ENCODE peak calls at places on chromosomes 2 and 18, in five cellular contexts. Y, V, A, X and G are unnamed samples.

GRCh38 chr2:25241452-25241851 is 73.1 kb upstream of the POMC start:
- DNase-seq in Y (no peak), V (no peak), A (no peak), X (no peak), G (no peak)

GRCh38 chr18:35134190-35134730 is 93.0 kb downstream of the MAPRE2 start:
- DNase-seq in Y (no peak), V (no peak), A (no peak), X (no peak), G (no peak)

GRCh38 chr2:110888401-110888800 is 156.0 kb downstream of the ACOXL start:
- DNase-seq in Y (no peak), V (no peak), A (no peak), X (no peak), G (no peak)

GRCh38 chr2:167726788-167727187 is 520.6 kb downstream of the STK39 start:
- DNase-seq in Y (no peak), V (no peak), A (no peak), X (no peak), G (no peak)

GRCh38 chr2:6787376-6787775 is 78.3 kb downstream of the CMPK2 start:
- DNase-seq in Y (no peak), V (no peak), A (no peak), X (no peak), G (no peak)

GRCh38 chr18:34219651-34220050 is 5.1 kb downstream of the NOL4 start:
- DNase-seq in Y (no peak), V (no peak), A (no peak), X (no peak), G (no peak)

GRCh38 chr2:175143191-175143590 is 24.8 kb downstream of the ATF2 start:
- DNase-seq in Y (no peak), V (no peak), A (no peak), X (no peak), G (no peak)

GRCh38 chr2:44170337-44170736 is 1.7 kb downstream of the PPM1B start:
- DNase-seq in Y (no peak), V (no peak), A (no peak), X (no peak), G (no peak)

GRCh38 chr2:176556383-176556782 is 287.1 kb downstream of the MTX2 start:
- DNase-seq in Y (no peak), V (no peak), A (no peak), X (no peak), G (no peak)

GRCh38 chr2:46360303-46360702 is 63.1 kb downstream of the EPAS1 start:
- DNase-seq in Y (no peak), V (no peak), A (no peak), X (no peak), G (no peak)

GRCh38 chr2:36516136-36516870 is 81.7 kb downstream of the FEZ2 start:
- DNase-seq in Y (no peak), V (no peak), A (no peak), X (no peak), G (no peak)

GRCh38 chr2:137508739-137509384 is 455.4 kb upstream of the HNMT start:
- DNase-seq in Y (no peak), V (no peak), A (no peak), X (no peak), G (no peak)

GRCh38 chr2:71457123-71457958 is 4.0 kb downstream of the DYSF start:
- DNase-seq in Y (no peak), V (no peak), A (no peak), X (no peak), G (no peak)

GRCh38 chr2:240156435-240157146 is 16.1 kb upstream of the OTOS start:
- DNase-seq in Y (no peak), V (no peak), A (no peak), X (no peak), G (no peak)

GRCh38 chr2:109386004-109386695 is 227.6 kb downstream of the SEPTIN10 start:
- DNase-seq in Y (no peak), V (no peak), A (no peak), X (no peak), G (no peak)

GRCh38 chr2:172655838-172656573 is 79.6 kb upstream of the RAPGEF4 start:
- DNase-seq in Y (no peak), V (no peak), A (no peak), X (no peak), G (no peak)

GRCh38 chr2:232389327-232389726 is 10.8 kb downstream of the ALPP start:
- DNase-seq in Y (no peak), V (no peak), A (no peak), X (no peak), G (no peak)

GRCh38 chr2:164843346-164843841 is 1.8 kb upstream of the COBLL1 start:
- DNase-seq in Y (no peak), V (no peak), A (no peak), X (peak), G (no peak)

GRCh38 chr2:104901037-104901851 is 47.3 kb downstream of the POU3F3 start:
- DNase-seq in Y (no peak), V (no peak), A (no peak), X (no peak), G (no peak)

GRCh38 chr2:189762551-189763298 is at the start of gene OSGEPL1:
- DNase-seq in Y (peak), V (peak), A (peak), X (peak), G (peak)

GRCh38 chr2:189762229-189762550 is 402 bp downstream of the OSGEPL1 start:
- DNase-seq in Y (no peak), V (no peak), A (no peak), X (no peak), G (peak)

GRCh38 chr2:189763908-189764661 is 1.5 kb upstream of the OSGEPL1 start:
- DNase-seq in Y (no peak), V (no peak), A (no peak), X (no peak), G (no peak)
- TF ChIP-seq CTCF in Y (no peak), V (no peak), A (no peak), X (no peak), G (no peak)

GRCh38 chr2:218872645-218873358 is 7.8 kb upstream of the WNT10A start:
- DNase-seq in Y (no peak), V (no peak), A (no peak), X (no peak), G (no peak)

GRCh38 chr2:218875692-218876246 is 4.9 kb upstream of the WNT10A start:
- DNase-seq in Y (no peak), V (no peak), A (no peak), X (no peak), G (no peak)

GRCh38 chr2:218871345-218872302 is 9.0 kb upstream of the WNT10A start:
- DNase-seq in Y (no peak), V (no peak), A (peak), X (no peak), G (no peak)

GRCh38 chr2:218870984-218871344 is 9.7 kb upstream of the WNT10A start:
- DNase-seq in Y (no peak), V (no peak), A (peak), X (no peak), G (no peak)

GRCh38 chr2:218873359-218874194 is 7.1 kb upstream of the WNT10A start:
- DNase-seq in Y (no peak), V (no peak), A (no peak), X (no peak), G (no peak)
- TF ChIP-seq CTCF in Y (no peak), V (no peak), A (no peak), X (no peak), G (no peak)

GRCh38 chr18:48897531-48897930 is 53.2 kb downstream of the SMAD7 start:
- DNase-seq in Y (no peak), V (no peak), A (no peak), X (no peak), G (no peak)
- TF ChIP-seq CTCF in Y (no peak), V (no peak), A (no peak), X (no peak), G (no peak)

GRCh38 chr18:76803814-76804213 is 18.5 kb upstream of the ZNF236 start:
- DNase-seq in Y (peak), V (peak), A (peak), X (no peak), G (no peak)

GRCh38 chr18:76806301-76806700 is 16.1 kb upstream of the ZNF236 start:
- DNase-seq in Y (no peak), V (no peak), A (no peak), X (no peak), G (no peak)

GRCh38 chr18:76808561-76808960 is 13.8 kb upstream of the ZNF236 start:
- DNase-seq in Y (no peak), V (no peak), A (no peak), X (no peak), G (no peak)

GRCh38 chr18:76803413-76803812 is 18.9 kb upstream of the ZNF236 start:
- DNase-seq in Y (no peak), V (no peak), A (no peak), X (no peak), G (no peak)

DNA sequence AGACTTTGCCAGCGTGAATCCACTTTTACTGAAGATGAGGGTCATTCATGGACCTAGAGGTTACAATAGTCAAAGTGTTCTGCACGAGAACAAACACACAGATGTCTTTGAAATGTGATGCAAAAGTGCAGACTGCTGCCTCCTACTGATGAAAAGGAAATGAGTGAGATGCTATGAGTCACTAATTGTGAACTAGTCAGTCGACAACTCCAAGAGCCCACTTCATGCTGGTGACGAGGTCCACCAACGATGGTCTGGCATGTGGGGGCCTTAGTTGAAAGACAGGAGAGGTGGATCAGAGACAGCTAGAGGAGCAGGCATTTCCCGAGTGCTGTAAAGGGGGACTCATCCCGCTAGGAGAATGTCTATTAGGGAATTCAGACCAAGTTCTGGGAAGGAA is 17.1 kb upstream of the ZNF236 start:
- DNase-seq in Y (no peak), V (no peak), A (no peak), X (no peak), G (no peak)
- TF ChIP-seq CTCF in Y (no peak), V (peak), A (peak), X (no peak), G (no peak)

DNA sequence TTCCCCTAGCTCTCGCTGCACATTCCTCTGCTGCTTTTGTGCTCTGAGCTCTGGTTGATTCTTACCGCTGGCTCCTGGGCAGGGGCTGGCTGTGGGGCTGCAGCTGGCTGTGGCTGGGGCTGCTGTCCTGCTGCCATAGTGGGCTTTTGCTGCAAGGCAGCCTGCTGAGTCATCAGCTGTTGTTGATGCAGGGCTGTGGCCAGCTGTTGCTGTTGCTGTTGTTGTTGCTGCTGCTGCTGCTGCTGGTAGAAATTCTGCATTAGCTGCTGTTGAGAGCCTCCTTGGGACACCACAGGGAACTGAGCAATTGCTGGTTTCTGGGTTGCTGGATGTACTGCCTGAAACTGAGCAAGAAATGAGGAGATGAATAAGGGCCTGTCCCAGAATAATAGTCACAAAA is 77.2 kb upstream of the NFU1 start:
- DNase-seq in Y (no peak), V (no peak), A (no peak), X (peak), G (no peak)
- TF ChIP-seq CTCF in Y (no peak), V (no peak), A (no peak), X (no peak), G (no peak)

DNA sequence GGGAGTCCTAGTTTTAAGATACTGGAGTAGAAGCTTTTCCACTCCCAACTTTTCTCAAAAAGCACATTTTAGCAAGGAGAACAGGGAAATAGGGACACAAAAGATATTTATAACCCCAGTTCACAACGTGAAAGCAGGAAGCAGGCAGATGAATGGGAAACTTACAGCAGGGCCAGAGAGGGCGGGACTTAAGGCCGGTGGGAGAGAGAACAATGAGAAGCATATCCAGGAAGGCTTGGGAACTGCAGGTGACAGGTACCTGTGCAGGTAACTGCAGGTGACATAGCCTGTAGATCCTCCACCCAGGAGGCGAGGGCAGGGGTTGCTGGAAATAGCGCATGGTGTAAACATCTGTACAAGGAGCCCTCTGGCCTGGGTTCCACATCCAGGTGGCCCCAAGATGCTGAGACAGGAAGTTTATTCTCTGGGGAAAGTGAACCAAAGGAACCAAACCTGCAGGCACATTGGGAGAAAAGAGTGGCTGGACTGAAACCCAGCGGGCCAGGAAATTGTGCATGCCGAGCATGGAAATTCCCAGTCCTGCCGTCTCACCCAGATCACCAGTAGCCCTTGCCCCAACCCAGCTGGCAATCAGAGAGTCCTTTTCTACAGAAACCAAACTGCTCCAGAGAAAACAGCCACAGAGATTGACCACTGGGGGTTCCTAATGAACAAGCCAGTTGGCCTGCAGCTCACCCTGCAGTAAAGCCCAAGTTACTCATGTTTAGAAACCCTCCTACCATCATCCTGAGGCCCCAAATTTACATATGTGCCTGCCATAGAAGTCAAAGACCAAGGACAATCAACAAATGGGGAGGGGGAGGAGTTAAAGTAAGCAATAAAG is 24.3 kb upstream of the COL6A3 start:
- DNase-seq in Y (no peak), V (no peak), A (no peak), X (no peak), G (no peak)
- TF ChIP-seq CTCF in Y (no peak), V (no peak), A (no peak), X (no peak), G (no peak)

GRCh38 chr2:29644949-29645348 is 276.4 kb downstream of the ALK start:
- DNase-seq in Y (no peak), V (no peak), A (no peak), X (no peak), G (no peak)
- TF ChIP-seq CTCF in Y (no peak), V (no peak), A (no peak), X (no peak), G (no peak)

GRCh38 chr2:72952961-72953360 is 35.6 kb downstream of the EMX1 start:
- DNase-seq in Y (no peak), V (no peak), A (no peak), X (no peak), G (no peak)
- TF ChIP-seq CTCF in Y (no peak), V (no peak), A (no peak), X (no peak), G (no peak)

GRCh38 chr18:23689616-23690504 is 607 bp downstream of the LAMA3 start:
- DNase-seq in Y (no peak), V (peak), A (no peak), X (no peak), G (no peak)

GRCh38 chr18:23688528-23688927 is 725 bp upstream of the LAMA3 start:
- DNase-seq in Y (no peak), V (no peak), A (no peak), X (no peak), G (no peak)

GRCh38 chr18:23690505-23691068 is 1.3 kb downstream of the LAMA3 start:
- DNase-seq in Y (no peak), V (no peak), A (no peak), X (no peak), G (no peak)

GRCh38 chr18:23684515-23685197 is 4.6 kb upstream of the LAMA3 start:
- DNase-seq in Y (no peak), V (no peak), A (no peak), X (peak), G (no peak)

DNA sequence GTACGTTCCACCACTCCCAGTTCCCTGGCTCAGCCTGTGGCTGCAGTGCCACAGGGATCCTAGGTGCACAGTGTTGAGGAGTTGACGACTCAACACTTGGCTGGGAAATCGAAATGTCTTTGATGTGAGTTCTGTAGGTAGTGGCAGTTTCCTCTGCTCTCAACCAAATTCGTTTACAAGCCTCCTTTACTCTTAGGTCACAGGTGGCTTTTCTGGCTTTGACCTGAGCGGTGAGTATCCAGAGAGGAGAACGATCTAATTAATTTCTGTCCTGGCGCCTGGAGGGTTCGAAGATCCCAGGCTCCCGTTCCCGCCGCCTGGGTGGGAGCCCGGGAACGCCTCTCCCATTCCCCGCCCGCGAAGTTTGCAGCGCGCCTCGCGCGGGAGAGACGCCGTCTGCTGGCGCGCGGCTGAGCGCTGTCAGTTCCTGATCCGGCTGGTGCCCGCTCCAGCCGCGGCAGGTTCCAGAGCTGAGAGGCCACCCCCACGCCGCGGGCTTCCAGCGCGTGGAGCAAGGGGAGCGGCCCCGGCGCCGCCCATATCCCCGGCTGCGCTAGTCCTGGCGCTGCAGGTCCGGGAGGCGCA is at the start of gene LAMA3:
- DNase-seq in Y (no peak), V (peak), A (peak), X (no peak), G (no peak)
- TF ChIP-seq CTCF in Y (peak), V (peak), A (no peak), X (peak), G (no peak)

DNA sequence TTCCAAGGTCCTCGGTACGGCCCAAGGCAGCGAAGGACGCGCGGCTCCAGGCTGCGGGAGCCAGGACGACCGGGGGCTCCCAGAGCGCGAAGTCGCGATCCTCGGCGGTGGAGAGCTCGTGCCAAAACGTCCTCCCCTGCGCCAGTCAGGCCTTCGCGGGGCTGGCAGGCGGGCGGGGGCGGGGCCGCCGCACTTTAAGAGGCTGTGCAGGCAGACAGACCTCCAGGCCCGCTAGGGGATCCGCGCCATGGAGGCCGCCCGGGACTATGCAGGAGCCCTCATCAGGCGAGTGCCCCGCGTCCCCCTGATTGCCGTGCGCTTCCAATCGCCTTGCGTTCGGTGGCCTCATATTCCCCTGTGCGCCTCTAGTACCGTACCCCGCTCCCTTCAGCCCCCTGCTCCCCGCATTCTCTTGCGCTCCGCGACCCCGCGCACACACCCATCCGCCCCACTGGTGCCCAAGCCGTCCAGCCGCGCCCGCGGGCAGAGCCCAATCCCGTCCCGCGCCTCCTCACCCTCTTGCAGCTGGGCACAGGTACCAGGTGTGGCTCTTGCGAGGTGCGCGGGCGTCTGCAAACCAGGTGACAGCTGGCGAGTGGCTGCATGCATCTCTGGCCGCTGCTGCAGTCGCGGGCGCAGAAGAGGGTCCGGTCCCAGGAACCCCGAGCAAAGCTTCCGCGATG is at the start of gene CIDEA:
- DNase-seq in Y (no peak), V (no peak), A (no peak), X (no peak), G (no peak)
- TF ChIP-seq CTCF in Y (no peak), V (no peak), A (no peak), X (no peak), G (no peak)